ENCODE peak calls at places on chromosomes 7 and 10, in ten cellular contexts. One of them, this sample, is unnamed.

GRCh38 chr10:25725917-25726716 is 207.9 kb upstream of the MYO3A start:
- DNase-seq in astrocyte of the cerebellum: peak
- DNase-seq in hepatocyte: peak
- DNase-seq in SK-N-SH: peak
- DNase-seq in neural progenitor cell: peak
- DNase-seq in fibroblast of villous mesenchyme: peak
- DNase-seq in cardiac muscle cell: peak
- DNase-seq in colonic mucosa: peak
- DNase-seq in AG04450: no peak
- DNase-seq in astrocyte of the spinal cord: peak
- DNase-seq in this sample: no peak

GRCh38 chr10:100245484-100246220 is 16.3 kb upstream of the CHUK start:
- DNase-seq in cardiac muscle cell: peak
- DNase-seq in astrocyte of the spinal cord: no peak
- DNase-seq in neural progenitor cell: no peak
- DNase-seq in astrocyte of the cerebellum: no peak
- DNase-seq in colonic mucosa: no peak
- DNase-seq in hepatocyte: no peak
- DNase-seq in AG04450: no peak
- DNase-seq in SK-N-SH: no peak
- DNase-seq in fibroblast of villous mesenchyme: peak
- DNase-seq in this sample: no peak

GRCh38 chr7:151851160-151851751 is 25.7 kb downstream of the PRKAG2 start:
- DNase-seq in colonic mucosa: no peak
- DNase-seq in astrocyte of the spinal cord: no peak
- DNase-seq in cardiac muscle cell: no peak
- DNase-seq in AG04450: no peak
- DNase-seq in hepatocyte: no peak
- DNase-seq in fibroblast of villous mesenchyme: no peak
- DNase-seq in SK-N-SH: no peak
- DNase-seq in astrocyte of the cerebellum: no peak
- DNase-seq in neural progenitor cell: no peak
- DNase-seq in this sample: no peak

GRCh38 chr7:135653285-135654080 is 8.8 kb upstream of the STMP1 start:
- DNase-seq in SK-N-SH: peak
- DNase-seq in fibroblast of villous mesenchyme: no peak
- DNase-seq in colonic mucosa: no peak
- DNase-seq in cardiac muscle cell: no peak
- DNase-seq in hepatocyte: no peak
- DNase-seq in neural progenitor cell: no peak
- DNase-seq in astrocyte of the spinal cord: no peak
- DNase-seq in astrocyte of the cerebellum: no peak
- DNase-seq in AG04450: no peak
- DNase-seq in this sample: no peak

GRCh38 chr10:7199152-7199760 is 211.6 kb downstream of the SFMBT2 start:
- DNase-seq in colonic mucosa: no peak
- DNase-seq in astrocyte of the cerebellum: peak
- DNase-seq in hepatocyte: no peak
- DNase-seq in SK-N-SH: no peak
- DNase-seq in cardiac muscle cell: peak
- DNase-seq in neural progenitor cell: no peak
- DNase-seq in fibroblast of villous mesenchyme: peak
- DNase-seq in astrocyte of the spinal cord: peak
- DNase-seq in AG04450: peak
- DNase-seq in this sample: no peak

GRCh38 chr10:79058899-79059771 is 9.6 kb upstream of the ZMIZ1 start:
- DNase-seq in astrocyte of the spinal cord: no peak
- DNase-seq in hepatocyte: peak
- DNase-seq in colonic mucosa: peak
- DNase-seq in SK-N-SH: peak
- DNase-seq in astrocyte of the cerebellum: no peak
- DNase-seq in AG04450: no peak
- DNase-seq in cardiac muscle cell: no peak
- DNase-seq in fibroblast of villous mesenchyme: no peak
- DNase-seq in neural progenitor cell: no peak
- DNase-seq in this sample: no peak

GRCh38 chr7:54343511-54343910 is 198.7 kb upstream of the VSTM2A start:
- DNase-seq in SK-N-SH: no peak
- DNase-seq in hepatocyte: no peak
- DNase-seq in cardiac muscle cell: no peak
- DNase-seq in colonic mucosa: no peak
- DNase-seq in AG04450: no peak
- DNase-seq in astrocyte of the cerebellum: no peak
- DNase-seq in fibroblast of villous mesenchyme: peak
- DNase-seq in neural progenitor cell: no peak
- DNase-seq in astrocyte of the spinal cord: no peak
- DNase-seq in this sample: no peak

GRCh38 chr7:6614941-6615737 is at the start of gene ZNF853:
- DNase-seq in fibroblast of villous mesenchyme: no peak
- DNase-seq in hepatocyte: peak
- DNase-seq in neural progenitor cell: peak
- DNase-seq in colonic mucosa: no peak
- DNase-seq in AG04450: no peak
- DNase-seq in SK-N-SH: peak
- DNase-seq in cardiac muscle cell: no peak
- DNase-seq in astrocyte of the cerebellum: no peak
- DNase-seq in astrocyte of the spinal cord: no peak
- DNase-seq in this sample: no peak

GRCh38 chr10:68348265-68348741 is 15.6 kb upstream of the PBLD start:
- DNase-seq in AG04450: no peak
- DNase-seq in fibroblast of villous mesenchyme: peak
- DNase-seq in astrocyte of the spinal cord: peak
- DNase-seq in colonic mucosa: peak
- DNase-seq in neural progenitor cell: peak
- DNase-seq in hepatocyte: peak
- DNase-seq in cardiac muscle cell: peak
- DNase-seq in astrocyte of the cerebellum: peak
- DNase-seq in SK-N-SH: peak
- DNase-seq in this sample: no peak

GRCh38 chr10:124706462-124706857 is 37.7 kb downstream of the FAM53B start:
- DNase-seq in cardiac muscle cell: no peak
- DNase-seq in astrocyte of the spinal cord: no peak
- DNase-seq in SK-N-SH: no peak
- DNase-seq in neural progenitor cell: no peak
- DNase-seq in fibroblast of villous mesenchyme: no peak
- DNase-seq in hepatocyte: no peak
- DNase-seq in colonic mucosa: no peak
- DNase-seq in astrocyte of the cerebellum: no peak
- DNase-seq in AG04450: no peak
- DNase-seq in this sample: no peak

GRCh38 chr7:132782777-132783633 is 206.7 kb upstream of the PLXNA4 start:
- DNase-seq in hepatocyte: no peak
- DNase-seq in neural progenitor cell: no peak
- DNase-seq in astrocyte of the cerebellum: peak
- DNase-seq in fibroblast of villous mesenchyme: peak
- DNase-seq in astrocyte of the spinal cord: peak
- DNase-seq in SK-N-SH: no peak
- DNase-seq in AG04450: peak
- DNase-seq in colonic mucosa: no peak
- DNase-seq in cardiac muscle cell: peak
- DNase-seq in this sample: peak

GRCh38 chr10:20890009-20890408 is 7.1 kb downstream of the NEBL start:
- DNase-seq in cardiac muscle cell: peak
- DNase-seq in astrocyte of the spinal cord: no peak
- DNase-seq in colonic mucosa: no peak
- DNase-seq in neural progenitor cell: no peak
- DNase-seq in SK-N-SH: no peak
- DNase-seq in fibroblast of villous mesenchyme: no peak
- DNase-seq in hepatocyte: no peak
- DNase-seq in AG04450: no peak
- DNase-seq in astrocyte of the cerebellum: no peak
- DNase-seq in this sample: no peak

GRCh38 chr7:93601363-93601762 is 26.8 kb upstream of the CALCR start:
- DNase-seq in cardiac muscle cell: no peak
- DNase-seq in SK-N-SH: no peak
- DNase-seq in AG04450: no peak
- DNase-seq in neural progenitor cell: peak
- DNase-seq in fibroblast of villous mesenchyme: no peak
- DNase-seq in colonic mucosa: no peak
- DNase-seq in astrocyte of the spinal cord: no peak
- DNase-seq in astrocyte of the cerebellum: no peak
- DNase-seq in hepatocyte: no peak
- DNase-seq in this sample: no peak

GRCh38 chr10:76112826-76113150 is 681.4 kb downstream of the LRMDA start:
- DNase-seq in astrocyte of the cerebellum: no peak
- DNase-seq in neural progenitor cell: no peak
- DNase-seq in cardiac muscle cell: no peak
- DNase-seq in hepatocyte: peak
- DNase-seq in astrocyte of the spinal cord: no peak
- DNase-seq in colonic mucosa: no peak
- DNase-seq in AG04450: no peak
- DNase-seq in SK-N-SH: no peak
- DNase-seq in fibroblast of villous mesenchyme: peak
- DNase-seq in this sample: no peak

GRCh38 chr10:43093423-43094090 is 16.7 kb downstream of the RET start:
- DNase-seq in AG04450: no peak
- DNase-seq in astrocyte of the spinal cord: no peak
- DNase-seq in SK-N-SH: peak
- DNase-seq in cardiac muscle cell: no peak
- DNase-seq in fibroblast of villous mesenchyme: no peak
- DNase-seq in hepatocyte: peak
- DNase-seq in colonic mucosa: no peak
- DNase-seq in neural progenitor cell: peak
- DNase-seq in astrocyte of the cerebellum: no peak
- DNase-seq in this sample: no peak

GRCh38 chr7:117012284-117013174 is 59.2 kb downstream of the ST7 start:
- DNase-seq in colonic mucosa: no peak
- DNase-seq in astrocyte of the spinal cord: peak
- DNase-seq in neural progenitor cell: peak
- DNase-seq in fibroblast of villous mesenchyme: peak
- DNase-seq in astrocyte of the cerebellum: peak
- DNase-seq in AG04450: no peak
- DNase-seq in hepatocyte: peak
- DNase-seq in SK-N-SH: peak
- DNase-seq in cardiac muscle cell: peak
- DNase-seq in this sample: no peak

GRCh38 chr7:34838329-34838728 is 180.3 kb downstream of the NPSR1 start:
- DNase-seq in cardiac muscle cell: no peak
- DNase-seq in astrocyte of the cerebellum: peak
- DNase-seq in fibroblast of villous mesenchyme: no peak
- DNase-seq in neural progenitor cell: no peak
- DNase-seq in SK-N-SH: no peak
- DNase-seq in astrocyte of the spinal cord: peak
- DNase-seq in AG04450: no peak
- DNase-seq in colonic mucosa: no peak
- DNase-seq in hepatocyte: no peak
- DNase-seq in this sample: no peak

GRCh38 chr10:93542358-93542791 is 24.1 kb upstream of the FFAR4 start:
- DNase-seq in AG04450: no peak
- DNase-seq in fibroblast of villous mesenchyme: peak
- DNase-seq in astrocyte of the cerebellum: no peak
- DNase-seq in neural progenitor cell: peak
- DNase-seq in hepatocyte: peak
- DNase-seq in astrocyte of the spinal cord: peak
- DNase-seq in colonic mucosa: peak
- DNase-seq in cardiac muscle cell: peak
- DNase-seq in SK-N-SH: peak
- DNase-seq in this sample: no peak

DNA sequence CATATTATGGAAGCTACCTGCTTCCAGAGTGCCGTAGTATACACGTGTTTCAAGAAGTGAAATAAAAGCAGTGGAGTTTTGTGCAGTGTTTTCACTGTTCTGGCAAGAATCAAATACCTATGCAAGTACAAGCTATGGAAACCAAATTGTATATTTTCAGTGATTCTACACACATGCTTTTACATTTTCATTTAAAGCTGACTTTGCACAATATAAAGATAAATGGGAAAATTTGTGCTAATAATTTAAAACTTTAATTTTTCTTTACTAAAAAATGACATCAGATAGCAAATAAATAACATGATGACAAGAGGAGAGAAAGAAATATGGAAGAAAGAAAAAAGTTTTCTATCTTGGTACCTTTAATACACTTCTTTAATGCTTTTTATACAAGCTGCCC is 393.7 kb upstream of the NPVF start:
- DNase-seq in hepatocyte: no peak
- DNase-seq in astrocyte of the spinal cord: no peak
- DNase-seq in SK-N-SH: no peak
- DNase-seq in colonic mucosa: no peak
- DNase-seq in astrocyte of the cerebellum: no peak
- DNase-seq in AG04450: no peak
- DNase-seq in cardiac muscle cell: no peak
- DNase-seq in neural progenitor cell: no peak
- DNase-seq in fibroblast of villous mesenchyme: no peak
- DNase-seq in this sample: no peak
- H3K4me3 ChIP-seq in hepatocyte: no peak
- H3K4me3 ChIP-seq in astrocyte of the spinal cord: no peak
- H3K4me3 ChIP-seq in SK-N-SH: no peak
- H3K4me3 ChIP-seq in colonic mucosa: no peak
- H3K4me3 ChIP-seq in astrocyte of the cerebellum: no peak
- H3K4me3 ChIP-seq in AG04450: no peak
- H3K4me3 ChIP-seq in cardiac muscle cell: no peak
- H3K4me3 ChIP-seq in neural progenitor cell: no peak
- H3K4me3 ChIP-seq in fibroblast of villous mesenchyme: no peak
- H3K4me3 ChIP-seq in this sample: no peak

DNA sequence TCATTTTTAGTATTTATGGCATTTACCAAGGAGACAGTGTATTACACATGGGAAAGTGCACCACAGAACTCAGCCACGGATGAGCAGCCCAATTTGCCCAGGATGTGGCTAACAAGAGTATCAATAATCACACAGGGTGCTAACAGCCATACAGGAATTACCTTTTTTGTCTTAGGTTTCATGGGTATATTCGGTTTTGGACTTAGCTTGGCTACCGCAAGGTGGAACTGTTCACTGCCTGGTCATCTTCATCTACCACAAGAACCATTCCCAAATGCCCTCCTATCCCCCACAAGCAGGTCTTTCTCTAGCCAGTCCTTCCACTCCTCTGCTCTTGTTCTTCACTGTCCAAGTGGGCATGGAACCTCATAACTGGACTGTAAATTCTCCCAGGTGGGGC is 6.0 kb downstream of the PDLIM1 start:
- DNase-seq in astrocyte of the spinal cord: no peak
- DNase-seq in astrocyte of the cerebellum: no peak
- DNase-seq in hepatocyte: no peak
- DNase-seq in fibroblast of villous mesenchyme: no peak
- DNase-seq in neural progenitor cell: no peak
- DNase-seq in colonic mucosa: no peak
- DNase-seq in SK-N-SH: no peak
- DNase-seq in AG04450: no peak
- DNase-seq in cardiac muscle cell: no peak
- DNase-seq in this sample: no peak
- TF ChIP-seq CTCF in astrocyte of the spinal cord: no peak
- TF ChIP-seq CTCF in astrocyte of the cerebellum: no peak
- TF ChIP-seq CTCF in hepatocyte: no peak
- TF ChIP-seq CTCF in fibroblast of villous mesenchyme: no peak
- TF ChIP-seq CTCF in neural progenitor cell: no peak
- TF ChIP-seq CTCF in colonic mucosa: no peak
- TF ChIP-seq CTCF in SK-N-SH: no peak
- TF ChIP-seq CTCF in AG04450: no peak
- TF ChIP-seq CTCF in cardiac muscle cell: no peak
- TF ChIP-seq CTCF in this sample: no peak

GRCh38 chr7:11168622-11169170 is 195.0 kb downstream of the PHF14 start:
- DNase-seq in colonic mucosa: no peak
- DNase-seq in cardiac muscle cell: no peak
- DNase-seq in neural progenitor cell: no peak
- DNase-seq in astrocyte of the spinal cord: no peak
- DNase-seq in fibroblast of villous mesenchyme: no peak
- DNase-seq in astrocyte of the cerebellum: no peak
- DNase-seq in AG04450: no peak
- DNase-seq in hepatocyte: no peak
- DNase-seq in SK-N-SH: no peak
- DNase-seq in this sample: no peak
- H3K4me3 ChIP-seq in colonic mucosa: no peak
- H3K4me3 ChIP-seq in cardiac muscle cell: no peak
- H3K4me3 ChIP-seq in neural progenitor cell: no peak
- H3K4me3 ChIP-seq in astrocyte of the spinal cord: no peak
- H3K4me3 ChIP-seq in fibroblast of villous mesenchyme: no peak
- H3K4me3 ChIP-seq in astrocyte of the cerebellum: no peak
- H3K4me3 ChIP-seq in AG04450: no peak
- H3K4me3 ChIP-seq in hepatocyte: no peak
- H3K4me3 ChIP-seq in SK-N-SH: no peak
- H3K4me3 ChIP-seq in this sample: no peak

GRCh38 chr7:69893915-69894314 is 295.6 kb downstream of the AUTS2 start:
- DNase-seq in fibroblast of villous mesenchyme: no peak
- DNase-seq in hepatocyte: peak
- DNase-seq in neural progenitor cell: peak
- DNase-seq in astrocyte of the spinal cord: no peak
- DNase-seq in astrocyte of the cerebellum: peak
- DNase-seq in colonic mucosa: no peak
- DNase-seq in cardiac muscle cell: peak
- DNase-seq in SK-N-SH: peak
- DNase-seq in AG04450: no peak
- DNase-seq in this sample: no peak
- TF ChIP-seq CTCF in fibroblast of villous mesenchyme: no peak
- TF ChIP-seq CTCF in hepatocyte: peak
- TF ChIP-seq CTCF in neural progenitor cell: peak
- TF ChIP-seq CTCF in astrocyte of the spinal cord: peak
- TF ChIP-seq CTCF in astrocyte of the cerebellum: peak
- TF ChIP-seq CTCF in colonic mucosa: no peak
- TF ChIP-seq CTCF in cardiac muscle cell: peak
- TF ChIP-seq CTCF in SK-N-SH: peak
- TF ChIP-seq CTCF in AG04450: no peak
- TF ChIP-seq CTCF in this sample: no peak

This sample was measured in AG04449.